ENCODE peak calls at places on chromosomes 3 and 15, in six cellular contexts. One of them, this sample, is unnamed.

GRCh38 chr15:90074023-90074422 is 28.2 kb downstream of the IDH2 start:
- DNase-seq in GM04504: no peak
- DNase-seq in kidney: no peak
- DNase-seq in MCF 10A: no peak
- DNase-seq in breast epithelium: no peak
- DNase-seq in IMR-90: no peak
- DNase-seq in this sample: no peak

GRCh38 chr3:135538123-135538522 is 427.4 kb upstream of the PPP2R3A start:
- DNase-seq in GM04504: no peak
- DNase-seq in kidney: no peak
- DNase-seq in MCF 10A: no peak
- DNase-seq in breast epithelium: no peak
- DNase-seq in IMR-90: no peak
- DNase-seq in this sample: no peak

GRCh38 chr15:92020765-92021164 is 167.3 kb downstream of the SLCO3A1 start:
- DNase-seq in GM04504: no peak
- DNase-seq in kidney: no peak
- DNase-seq in MCF 10A: no peak
- DNase-seq in breast epithelium: no peak
- DNase-seq in IMR-90: peak
- DNase-seq in this sample: no peak

GRCh38 chr3:87792532-87793321 is 266.1 kb downstream of the CGGBP1 start:
- DNase-seq in GM04504: no peak
- DNase-seq in kidney: peak
- DNase-seq in MCF 10A: peak
- DNase-seq in breast epithelium: no peak
- DNase-seq in IMR-90: no peak
- DNase-seq in this sample: no peak

GRCh38 chr3:66493464-66494099 is 7.2 kb downstream of the LRIG1 start:
- DNase-seq in GM04504: no peak
- DNase-seq in kidney: no peak
- DNase-seq in MCF 10A: no peak
- DNase-seq in breast epithelium: no peak
- DNase-seq in IMR-90: no peak
- DNase-seq in this sample: no peak

GRCh38 chr3:122928396-122929187 is 99.0 kb downstream of the SEMA5B start:
- DNase-seq in GM04504: no peak
- DNase-seq in kidney: no peak
- DNase-seq in MCF 10A: no peak
- DNase-seq in breast epithelium: no peak
- DNase-seq in IMR-90: no peak
- DNase-seq in this sample: no peak

GRCh38 chr15:71880276-71880675 is 69.9 kb downstream of the NR2E3 start:
- DNase-seq in GM04504: no peak
- DNase-seq in kidney: no peak
- DNase-seq in MCF 10A: no peak
- DNase-seq in breast epithelium: no peak
- DNase-seq in IMR-90: no peak
- DNase-seq in this sample: no peak

GRCh38 chr3:113054552-113054951 is 63.8 kb downstream of the GTPBP8 start:
- DNase-seq in GM04504: peak
- DNase-seq in kidney: no peak
- DNase-seq in MCF 10A: peak
- DNase-seq in breast epithelium: no peak
- DNase-seq in IMR-90: peak
- DNase-seq in this sample: no peak

GRCh38 chr3:74584782-74585181 is 29.7 kb downstream of the CNTN3 start:
- DNase-seq in GM04504: no peak
- DNase-seq in kidney: no peak
- DNase-seq in MCF 10A: no peak
- DNase-seq in breast epithelium: no peak
- DNase-seq in IMR-90: no peak
- DNase-seq in this sample: no peak

GRCh38 chr3:11499144-11499543 is 144.6 kb downstream of the VGLL4 start:
- DNase-seq in GM04504: peak
- DNase-seq in kidney: no peak
- DNase-seq in MCF 10A: peak
- DNase-seq in breast epithelium: no peak
- DNase-seq in IMR-90: peak
- DNase-seq in this sample: peak